ENCODE peak calls at places on chromosomes 5 and 9, in nine cellular contexts. L is stimulated activated CD4-positive, alpha-beta T cell treated with anti-CD3 and anti-CD28 coated beads, Interleukin-15, amount 100 ng/mL, for 1 hour; C is NCI-H748 treated with DMSO at 0.1 percent for 48 hours; Y is CD8-positive, alpha-beta T cell; W is cardiac muscle cell; A is cerebellum; D is T-helper 2 cell treated with Interferon-gamma antibody and Interleukin-4, amounts not matched to agents 5 μg/mL and 100 μg/mL, for 36 hours; P is MV-4-11; E is activated CD4-positive, CD25-positive, alpha-beta regulatory T cell treated with anti-CD3 and anti-CD28 coated beads, Interleukin-2, amount 50 U/mL, for 16 hours. K is an unnamed sample.

GRCh38 chr9:36424289-36425055 is 24.4 kb upstream of the RNF38 start:
- DNase-seq in E (no peak), D (no peak), A (no peak), P (no peak), W (no peak), L (no peak), Y (no peak), C (no peak), K (no peak)

GRCh38 chr9:130847306-130848217 is 12.5 kb downstream of the ABL1 start:
- DNase-seq in E (no peak), W (no peak), D (no peak), C (no peak), A (no peak), P (peak), L (no peak), Y (no peak), K (peak)

GRCh38 chr5:82405166-82405565 is 127.0 kb upstream of the RPS23 start:
- DNase-seq in W (no peak), A (no peak), E (no peak), Y (no peak), L (no peak), D (no peak), P (no peak), C (no peak), K (peak)

GRCh38 chr5:54091416-54092130 is 218.8 kb downstream of the ARL15 start:
- DNase-seq in E (no peak), L (no peak), W (no peak), Y (no peak), A (peak), P (no peak), C (no peak), D (no peak), K (peak)

GRCh38 chr9:82797539-82797938 is 265.4 kb downstream of the RASEF start:
- DNase-seq in E (no peak), A (peak), L (no peak), D (no peak), W (peak), C (peak), Y (no peak), P (no peak), K (no peak)

GRCh38 chr9:126319651-126320050 is 7.0 kb upstream of the MVB12B start:
- DNase-seq in L (no peak), D (no peak), Y (no peak), C (no peak), A (no peak), W (no peak), P (no peak), E (no peak), K (no peak)

GRCh38 chr9:134860510-134860909 is 20.1 kb upstream of the FCN2 start:
- DNase-seq in Y (no peak), E (no peak), C (no peak), L (no peak), P (no peak), A (no peak), W (no peak), D (no peak), K (no peak)

GRCh38 chr5:148393390-148393741 is 9.6 kb downstream of the FBXO38 start:
- DNase-seq in L (no peak), A (no peak), P (no peak), W (no peak), E (no peak), D (no peak), C (peak), Y (no peak), K (no peak)

GRCh38 chr9:2356391-2356790 is 265.2 kb upstream of the VLDLR start:
- DNase-seq in P (peak), E (no peak), L (no peak), D (no peak), W (no peak), A (no peak), Y (no peak), C (no peak), K (no peak)

GRCh38 chr5:92662741-92663140 is 918.3 kb downstream of the NR2F1-AS1 start:
- DNase-seq in E (no peak), Y (no peak), D (no peak), A (no peak), L (no peak), C (peak), W (no peak), P (no peak), K (no peak)

GRCh38 chr9:118483677-118484076 is 779.5 kb downstream of the TLR4 start:
- DNase-seq in L (no peak), Y (no peak), E (no peak), D (no peak), W (no peak), A (no peak), C (no peak), P (no peak), K (no peak)

GRCh38 chr9:17402309-17402708 is 176.6 kb upstream of the SH3GL2 start:
- DNase-seq in A (no peak), C (peak), Y (no peak), L (no peak), W (peak), D (no peak), P (peak), E (no peak), K (peak)

GRCh38 chr5:55226027-55226933 is 835 bp downstream of the MCIDAS start:
- DNase-seq in L (peak), W (peak), E (no peak), Y (peak), C (peak), A (peak), D (peak), P (peak), K (peak)

GRCh38 chr5:76874088-76874581 is 24.3 kb downstream of the S100Z start:
- DNase-seq in L (no peak), W (peak), Y (no peak), E (no peak), P (peak), A (no peak), C (peak), D (no peak), K (no peak)

GRCh38 chr9:86464242-86464641 is 110.0 kb upstream of the TUT7 start:
- DNase-seq in Y (no peak), W (no peak), A (no peak), C (no peak), L (no peak), P (peak), D (no peak), E (no peak), K (no peak)

GRCh38 chr5:68405784-68406183 is 190.2 kb downstream of the PIK3R1 start:
- DNase-seq in P (no peak), D (no peak), L (no peak), A (no peak), Y (no peak), W (no peak), C (no peak), E (no peak), K (no peak)

GRCh38 chr9:2158111-2158610 is 143.0 kb downstream of the SMARCA2 start:
- DNase-seq in C (peak), D (peak), Y (peak), W (peak), L (no peak), A (peak), P (peak), E (peak), K (peak)

GRCh38 chr5:57889558-57889957 is 406.9 kb upstream of the ACTBL2 start:
- DNase-seq in W (peak), Y (no peak), L (no peak), C (peak), D (no peak), P (no peak), E (no peak), A (no peak), K (peak)

GRCh38 chr5:169904059-169904458 is 76.2 kb downstream of the INSYN2B start:
- DNase-seq in A (no peak), P (no peak), D (no peak), C (no peak), E (no peak), Y (no peak), W (no peak), L (no peak), K (no peak)

GRCh38 chr5:74272019-74272775 is 368.3 kb downstream of the ENC1 start:
- DNase-seq in W (no peak), Y (no peak), C (no peak), D (no peak), E (no peak), L (no peak), A (no peak), P (no peak), K (peak)

GRCh38 chr5:44987026-44987425 is 178.3 kb downstream of the MRPS30 start:
- DNase-seq in A (no peak), C (no peak), E (no peak), P (no peak), W (no peak), Y (no peak), L (no peak), D (no peak), K (peak)

GRCh38 chr5:36777105-36777757 is 99.3 kb upstream of the NIPBL start:
- DNase-seq in W (peak), A (peak), L (no peak), C (peak), D (no peak), P (peak), E (no peak), Y (no peak), K (peak)

GRCh38 chr5:172713113-172713808 is 57.7 kb downstream of the DUSP1 start:
- DNase-seq in D (peak), P (no peak), W (peak), Y (peak), E (peak), L (peak), C (peak), A (peak), K (no peak)

GRCh38 chr5:166722939-166723338 is 1568.5 kb upstream of the WWC1 start:
- DNase-seq in C (no peak), E (no peak), A (no peak), P (peak), Y (no peak), D (no peak), W (no peak), L (no peak), K (peak)

GRCh38 chr5:72634444-72634843 is 127.2 kb upstream of the ZNF366 start:
- DNase-seq in E (no peak), P (no peak), W (no peak), C (no peak), Y (no peak), A (no peak), L (no peak), D (no peak), K (no peak)

GRCh38 chr9:122203995-122204394 is 24.8 kb downstream of the LHX6 start:
- DNase-seq in P (no peak), A (no peak), E (no peak), W (no peak), C (no peak), D (no peak), L (no peak), Y (no peak), K (no peak)

GRCh38 chr5:134879456-134879855 is 5.3 kb downstream of the TXNDC15 start:
- DNase-seq in W (no peak), P (no peak), D (no peak), Y (no peak), A (no peak), C (no peak), E (no peak), L (no peak), K (no peak)

GRCh38 chr9:123373941-123374340 is 17.9 kb downstream of the CRB2 start:
- DNase-seq in A (no peak), D (no peak), L (no peak), P (no peak), Y (no peak), W (peak), C (no peak), E (no peak), K (no peak)

GRCh38 chr9:131839281-131840084 is 99.6 kb upstream of the RAPGEF1 start:
- DNase-seq in A (no peak), L (no peak), P (peak), C (no peak), D (peak), Y (peak), E (no peak), W (no peak), K (peak)

GRCh38 chr5:169298193-169298592 is 2.7 kb downstream of the SLIT3 start:
- DNase-seq in P (no peak), A (no peak), Y (no peak), D (no peak), W (no peak), C (no peak), E (no peak), L (no peak), K (peak)

GRCh38 chr5:40210705-40211104 is 469.0 kb upstream of the PTGER4 start:
- DNase-seq in L (no peak), A (no peak), E (no peak), P (no peak), D (no peak), W (no peak), C (no peak), Y (no peak), K (peak)

GRCh38 chr5:65076251-65076869 is 307.6 kb downstream of the CWC27 start:
- DNase-seq in E (peak), Y (peak), P (peak), L (peak), W (peak), A (no peak), C (no peak), D (peak), K (peak)

K was measured in bronchial epithelial cell.